ENCODE peak calls at places on chromosomes 7 and 10, in four cellular contexts. M, V, I and X are unnamed samples. For H3K4me1, the result is how much of the 10 kb centered on the place peaks cover.

GRCh38 chr10:110634527-110635209 is 9.5 kb upstream of the RBM20 start:
- DNase-seq in M (no peak), V (peak), I (no peak), X (no peak)

GRCh38 chr7:124811341-124811740 is 45.7 kb upstream of the GPR37 start:
- DNase-seq in M (no peak), V (no peak), I (no peak), X (no peak)

GRCh38 chr10:25890995-25891394 is 43.0 kb upstream of the MYO3A start:
- DNase-seq in M (no peak), V (no peak), I (no peak), X (no peak)

GRCh38 chr10:78038105-78038504 is 4.4 kb downstream of the RPS24 start:
- DNase-seq in M (no peak), V (no peak), I (no peak), X (no peak)

GRCh38 chr7:79159040-79159664 is 294.3 kb downstream of the MAGI2 start:
- DNase-seq in M (no peak), V (no peak), I (no peak), X (no peak)

GRCh38 chr10:4450981-4451501 is 375.0 kb upstream of the AKR1E2 start:
- DNase-seq in M (no peak), V (no peak), I (no peak), X (no peak)

GRCh38 chr7:41252551-41252950 is 450.3 kb downstream of the INHBA start:
- DNase-seq in M (no peak), V (no peak), I (no peak), X (no peak)

GRCh38 chr7:132161231-132161915 is 414.9 kb downstream of the PLXNA4 start:
- DNase-seq in M (no peak), V (no peak), I (no peak), X (no peak)

GRCh38 chr7:1287629-1288225 is 55.1 kb downstream of the UNCX start:
- DNase-seq in M (no peak), V (no peak), I (no peak), X (peak)

GRCh38 chr7:151552352-151553028 is 32.8 kb upstream of the RHEB start:
- DNase-seq in M (no peak), V (peak), I (no peak), X (peak)

GRCh38 chr7:28418311-28418710 is 6.0 kb downstream of the CREB5 start:
- DNase-seq in M (no peak), V (no peak), I (no peak), X (no peak)

GRCh38 chr10:73967544-73967943 is 30.4 kb upstream of the VCL start:
- DNase-seq in M (no peak), V (no peak), I (no peak), X (no peak)

GRCh38 chr10:12499587-12499986 is 150.2 kb downstream of the CAMK1D start:
- DNase-seq in M (no peak), V (no peak), I (peak), X (no peak)

GRCh38 chr10:18528292-18528691 is 123.1 kb downstream of the NSUN6 start:
- DNase-seq in M (no peak), V (no peak), I (no peak), X (no peak)

GRCh38 chr7:37212526-37212925 is 236.1 kb downstream of the ELMO1 start:
- DNase-seq in M (no peak), V (no peak), I (no peak), X (no peak)
- H3K4me1 ChIP-seq in M (half or more), V (under half), I (under half), X (under half)

DNA sequence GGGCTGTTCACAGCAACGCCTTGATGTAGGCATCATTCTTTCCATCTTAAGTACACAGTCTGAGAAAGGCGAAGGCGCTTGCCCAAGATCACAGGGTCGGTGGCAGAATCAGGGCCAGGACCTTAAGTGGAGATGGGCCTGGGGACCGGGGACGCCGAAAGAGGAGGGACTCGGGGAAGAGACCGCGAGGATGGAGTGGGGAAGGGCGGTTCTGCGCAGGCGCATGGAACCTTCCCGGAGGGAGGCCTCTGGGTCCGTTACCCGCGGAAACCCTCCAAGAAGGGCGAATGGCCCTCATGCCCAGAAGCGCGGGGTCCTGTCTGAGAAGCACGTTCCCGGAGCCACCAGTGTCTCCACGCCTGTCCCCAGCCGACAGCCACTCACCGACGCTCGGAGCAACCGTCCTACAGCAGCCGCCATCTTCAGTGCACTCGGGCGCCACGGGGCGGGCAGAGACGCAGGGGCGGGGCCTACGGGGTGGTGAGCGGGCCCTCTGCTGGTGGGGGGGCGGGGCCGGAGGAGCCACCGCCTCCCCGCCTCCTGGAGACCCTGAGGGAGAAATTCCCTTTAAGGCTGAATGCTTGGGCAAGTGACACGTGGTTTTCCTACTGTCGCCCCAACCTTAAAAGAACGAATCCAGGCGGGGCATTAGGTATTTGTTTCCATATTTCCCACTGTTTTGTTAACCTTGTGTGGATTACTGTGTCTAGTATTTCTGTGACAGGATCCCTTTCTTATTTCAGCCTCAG is at the start of gene PRDX3:
- DNase-seq in M (peak), V (peak), I (peak), X (peak)
- TF ChIP-seq POLR2A in M (peak), V (peak), I (peak), X (peak)

GRCh38 chr7:48168159-48168558 is 3.1 kb upstream of the ABCA13 start:
- DNase-seq in M (no peak), V (no peak), I (no peak), X (no peak)
- H3K27ac ChIP-seq in M (no peak), V (no peak), I (no peak), X (no peak)

GRCh38 chr7:130922206-130923112 is 188.5 kb upstream of the KLF14 start:
- DNase-seq in M (no peak), V (no peak), I (no peak), X (no peak)

GRCh38 chr7:130919316-130920103 is 185.5 kb upstream of the KLF14 start:
- DNase-seq in M (no peak), V (no peak), I (no peak), X (no peak)

GRCh38 chr7:130921391-130922180 is 187.6 kb upstream of the KLF14 start:
- DNase-seq in M (peak), V (peak), I (no peak), X (no peak)

GRCh38 chr7:130918129-130919052 is 184.4 kb upstream of the KLF14 start:
- DNase-seq in M (no peak), V (no peak), I (no peak), X (no peak)

GRCh38 chr7:130920122-130920521 is 186.1 kb upstream of the KLF14 start:
- DNase-seq in M (no peak), V (no peak), I (no peak), X (no peak)
- H3K4me1 ChIP-seq in M (half or more), V (half or more), I (under half), X (under half)

GRCh38 chr10:100370561-100370975 is 23.5 kb downstream of the SCD start:
- DNase-seq in M (no peak), V (peak), I (no peak), X (no peak)

GRCh38 chr10:100373298-100374136 is 26.5 kb downstream of the SCD start:
- DNase-seq in M (peak), V (peak), I (peak), X (peak)

GRCh38 chr10:100372415-100373297 is 25.6 kb downstream of the SCD start:
- DNase-seq in M (no peak), V (no peak), I (no peak), X (no peak)

GRCh38 chr10:100370976-100371706 is 24.1 kb downstream of the SCD start:
- DNase-seq in M (peak), V (peak), I (peak), X (peak)

GRCh38 chr10:100374137-100374655 is 27.2 kb downstream of the SCD start:
- DNase-seq in M (no peak), V (no peak), I (no peak), X (no peak)
- TF ChIP-seq POLR2A in M (no peak), V (no peak), I (no peak), X (no peak)

GRCh38 chr10:93440591-93441012 is 41.5 kb downstream of the MYOF start:
- DNase-seq in M (no peak), V (no peak), I (no peak), X (no peak)
- H3K27ac ChIP-seq in M (peak), V (no peak), I (peak), X (no peak)

GRCh38 chr10:33129181-33129928 is 171.3 kb upstream of the ITGB1 start:
- DNase-seq in M (no peak), V (peak), I (peak), X (no peak)

GRCh38 chr10:33127622-33128021 is 169.6 kb upstream of the ITGB1 start:
- DNase-seq in M (no peak), V (no peak), I (no peak), X (no peak)

GRCh38 chr10:33132626-33133025 is 174.6 kb upstream of the ITGB1 start:
- DNase-seq in M (no peak), V (no peak), I (no peak), X (no peak)

GRCh38 chr10:33126742-33127141 is 168.7 kb upstream of the ITGB1 start:
- DNase-seq in M (no peak), V (no peak), I (no peak), X (no peak)

GRCh38 chr10:33129987-33130386 is 172.0 kb upstream of the ITGB1 start:
- DNase-seq in M (no peak), V (peak), I (no peak), X (no peak)
- H3K4me1 ChIP-seq in M (under half), V (under half), I (under half), X (under half)